ENCODE peak calls at places on chromosomes 5 and 9, in seven cellular contexts. K, A, E, H, Y, S and D are unnamed samples.

GRCh38 chr5:15168397-15168796 is 296.8 kb upstream of the ANKH start:
- DNase-seq in K (no peak), A (no peak), E (no peak), H (no peak), Y (no peak), S (no peak), D (no peak)

GRCh38 chr5:168238422-168238821 is 53.0 kb upstream of the WWC1 start:
- DNase-seq in K (no peak), A (no peak), E (no peak), H (no peak), Y (no peak), S (no peak), D (no peak)

GRCh38 chr9:89686134-89686533 is 81.3 kb downstream of the GADD45G start:
- DNase-seq in K (no peak), A (no peak), E (no peak), H (peak), Y (no peak), S (no peak), D (peak)

GRCh38 chr9:78462616-78463015 is 165.7 kb downstream of the PSAT1 start:
- DNase-seq in K (no peak), A (no peak), E (no peak), H (no peak), Y (no peak), S (no peak), D (no peak)

GRCh38 chr5:17218353-17219005 is 1.0 kb downstream of the BASP1 start:
- DNase-seq in K (no peak), A (no peak), E (peak), H (no peak), Y (no peak), S (peak), D (peak)

GRCh38 chr5:3845249-3845648 is 249.6 kb downstream of the IRX1 start:
- DNase-seq in K (no peak), A (no peak), E (no peak), H (no peak), Y (no peak), S (no peak), D (no peak)

GRCh38 chr9:37769306-37769705 is 15.6 kb downstream of the EXOSC3 start:
- DNase-seq in K (no peak), A (no peak), E (no peak), H (no peak), Y (no peak), S (no peak), D (no peak)

GRCh38 chr9:99307846-99308245 is 85.8 kb downstream of the SEC61B start:
- DNase-seq in K (no peak), A (no peak), E (no peak), H (no peak), Y (no peak), S (no peak), D (no peak)

GRCh38 chr5:155189476-155189875 is 175.9 kb downstream of the KIF4B start:
- DNase-seq in K (no peak), A (no peak), E (no peak), H (no peak), Y (no peak), S (no peak), D (no peak)

GRCh38 chr5:386432-387341 is 56.3 kb upstream of the EXOC3 start:
- DNase-seq in K (no peak), A (no peak), E (peak), H (no peak), Y (no peak), S (peak), D (no peak)

GRCh38 chr5:55160493-55161209 is 680 bp downstream of the GPX8 start:
- DNase-seq in K (no peak), A (peak), E (no peak), H (no peak), Y (no peak), S (peak), D (no peak)

GRCh38 chr5:87940775-87941174 is 327.9 kb downstream of the TMEM161B start:
- DNase-seq in K (no peak), A (no peak), E (no peak), H (no peak), Y (no peak), S (no peak), D (no peak)

GRCh38 chr9:36456480-36457115 is 56.5 kb upstream of the RNF38 start:
- DNase-seq in K (no peak), A (no peak), E (no peak), H (no peak), Y (no peak), S (no peak), D (no peak)